ENCODE peak calls at places on chromosomes 7 and 10, in nine cellular contexts. U is activated CD8-positive, alpha-beta memory T cell treated with anti-CD3 and anti-CD28 coated beads for 1 hour; F is caudate nucleus; Y is activated CD4-positive, CD25-positive, alpha-beta regulatory T cell; W is neural crest cell; T is K562; O is RCC 7860; X is mammary epithelial cell; G is sciatic nerve. N is an unnamed sample.

GRCh38 chr7:51644216-51644615 is 327.6 kb upstream of the COBL start:
- DNase-seq in U (no peak), F (no peak), Y (no peak), W (no peak), T (no peak), O (no peak), X (no peak), G (no peak), N (no peak)

GRCh38 chr10:44012921-44013320 is 364.2 kb upstream of the ZNF32 start:
- DNase-seq in U (no peak), F (no peak), Y (no peak), W (no peak), T (no peak), O (no peak), X (no peak), G (no peak), N (no peak)

GRCh38 chr10:22325272-22325947 is 4.5 kb downstream of the BMI1 start:
- DNase-seq in U (peak), F (peak), Y (no peak), W (peak), T (peak), O (peak), X (peak), G (peak), N (peak)

GRCh38 chr7:4179616-4180380 is 502.3 kb upstream of the FOXK1 start:
- DNase-seq in U (no peak), F (no peak), Y (no peak), W (no peak), T (no peak), O (no peak), X (no peak), G (no peak), N (no peak)

GRCh38 chr7:13276977-13277376 is 589.5 kb downstream of the ARL4A start:
- DNase-seq in U (no peak), F (no peak), Y (no peak), W (no peak), T (peak), O (no peak), X (no peak), G (no peak), N (no peak)

GRCh38 chr7:17706734-17707133 is 233.6 kb downstream of the SNX13 start:
- DNase-seq in U (no peak), F (no peak), Y (no peak), W (peak), T (peak), O (peak), X (peak), G (peak), N (peak)

GRCh38 chr7:4944939-4945338 is 14.0 kb downstream of the MMD2 start:
- DNase-seq in U (no peak), F (no peak), Y (no peak), W (no peak), T (no peak), O (no peak), X (no peak), G (no peak), N (no peak)

GRCh38 chr7:134766779-134767566 is 12.5 kb upstream of the CALD1 start:
- DNase-seq in U (no peak), F (no peak), Y (no peak), W (no peak), T (no peak), O (no peak), X (no peak), G (no peak), N (no peak)

GRCh38 chr7:133941496-133941895 is 185.6 kb upstream of the LRGUK start:
- DNase-seq in U (no peak), F (no peak), Y (no peak), W (no peak), T (no peak), O (no peak), X (no peak), G (no peak), N (no peak)

GRCh38 chr10:11150255-11150731 is 132.6 kb downstream of the CELF2 start:
- DNase-seq in U (no peak), F (no peak), Y (no peak), W (no peak), T (peak), O (no peak), X (no peak), G (no peak), N (no peak)

GRCh38 chr7:100705341-100705752 is 574 bp upstream of the POP7 start:
- DNase-seq in U (peak), F (peak), Y (peak), W (peak), T (peak), O (peak), X (no peak), G (peak), N (peak)

GRCh38 chr7:115476666-115477065 is 553.9 kb downstream of the TFEC start:
- DNase-seq in U (no peak), F (no peak), Y (no peak), W (no peak), T (no peak), O (no peak), X (no peak), G (no peak), N (peak)

GRCh38 chr10:127612-128432 is 7.4 kb upstream of the ZMYND11 start:
- DNase-seq in U (no peak), F (no peak), Y (no peak), W (no peak), T (no peak), O (no peak), X (no peak), G (no peak), N (no peak)

GRCh38 chr7:23955145-23955544 is 245.1 kb downstream of the STK31 start:
- DNase-seq in U (no peak), F (no peak), Y (no peak), W (no peak), T (no peak), O (no peak), X (peak), G (no peak), N (no peak)

GRCh38 chr7:44956157-44956766 is 22.6 kb downstream of the MYO1G start:
- DNase-seq in U (no peak), F (no peak), Y (no peak), W (no peak), T (peak), O (no peak), X (no peak), G (no peak), N (no peak)

GRCh38 chr10:14625210-14625621 is 149.5 kb downstream of the FAM107B start:
- DNase-seq in U (no peak), F (peak), Y (no peak), W (no peak), T (no peak), O (no peak), X (no peak), G (no peak), N (no peak)

GRCh38 chr7:156935250-156935649 is 14.3 kb upstream of the NOM1 start:
- DNase-seq in U (no peak), F (no peak), Y (no peak), W (no peak), T (no peak), O (no peak), X (peak), G (no peak), N (no peak)

GRCh38 chr10:75744242-75744641 is 312.8 kb downstream of the LRMDA start:
- DNase-seq in U (no peak), F (no peak), Y (no peak), W (no peak), T (no peak), O (no peak), X (peak), G (no peak), N (no peak)

GRCh38 chr7:36723951-36724664 is at the start of gene AOAH:
- DNase-seq in U (peak), F (no peak), Y (no peak), W (no peak), T (no peak), O (no peak), X (no peak), G (peak), N (no peak)

GRCh38 chr10:14478639-14479038 is 147.9 kb upstream of the FRMD4A start:
- DNase-seq in U (no peak), F (peak), Y (no peak), W (peak), T (peak), O (peak), X (peak), G (peak), N (peak)

GRCh38 chr10:60114765-60115586 is 208.6 kb upstream of the CCDC6 start:
- DNase-seq in U (no peak), F (no peak), Y (no peak), W (no peak), T (peak), O (no peak), X (peak), G (no peak), N (peak)

GRCh38 chr7:3943779-3944520 is 642.9 kb downstream of the SDK1 start:
- DNase-seq in U (no peak), F (no peak), Y (no peak), W (no peak), T (no peak), O (no peak), X (no peak), G (no peak), N (no peak)

GRCh38 chr7:28687631-28688030 is 270.5 kb downstream of the TRIL start:
- DNase-seq in U (no peak), F (no peak), Y (no peak), W (no peak), T (no peak), O (no peak), X (no peak), G (no peak), N (no peak)